ENCODE peak calls at places on chromosomes 1 and 21, in ten cellular contexts. U is BE2C, Q is cardiac muscle cell, D is heart left ventricle, S is neural progenitor cell, E is fibroblast of lung, I is PC-3, H is uterus, L is IMR-90, K is adrenal gland. J is an unnamed sample.

GRCh38 chr1:22101995-22102394 is 40.9 kb downstream of the WNT4 start:
- DNase-seq in S (no peak), K (no peak), L (no peak), E (no peak), I (no peak), Q (no peak), U (no peak), D (no peak), H (no peak), J (no peak)

GRCh38 chr21:33828577-33828976 is 87.0 kb downstream of the ATP5PO start:
- DNase-seq in H (no peak), Q (no peak), L (no peak), U (no peak), S (no peak), E (no peak), D (no peak), K (no peak), I (no peak), J (no peak)

GRCh38 chr1:231165371-231165770 is 3.5 kb downstream of the TRIM67 start:
- DNase-seq in U (no peak), L (peak; percentile 24), E (peak; percentile 34), K (no peak), H (no peak), D (no peak), I (peak; percentile 12), Q (no peak), S (no peak), J (no peak)

GRCh38 chr1:22641247-22641646 is 2.2 kb upstream of the C1QC start:
- DNase-seq in Q (no peak), D (no peak), K (no peak), U (no peak), H (no peak), I (no peak), S (no peak), E (no peak), L (no peak), J (no peak)

GRCh38 chr1:73947009-73947408 is 251.0 kb downstream of the LRRIQ3 start:
- DNase-seq in L (no peak), U (no peak), Q (no peak), E (no peak), I (no peak), H (no peak), S (no peak), D (no peak), K (no peak), J (no peak)

GRCh38 chr1:19390901-19391595 is 78.9 kb downstream of the SLC66A1 start:
- DNase-seq in I (peak; percentile 55), L (peak; percentile 80), H (peak; percentile 73), S (peak; percentile 54), K (peak; percentile 75), D (peak; percentile 59), E (peak; percentile 85), U (no peak), Q (peak; percentile 32), J (peak; percentile 66)

GRCh38 chr1:39406533-39407478 is 84.6 kb upstream of the BMP8A start:
- DNase-seq in K (no peak), E (peak; percentile 86), H (no peak), I (no peak), S (peak; percentile 39), D (no peak), Q (no peak), U (no peak), L (peak; percentile 70), J (no peak)

GRCh38 chr1:110555807-110556470 is 37.0 kb upstream of the KCNA10 start:
- DNase-seq in D (peak; percentile 80), H (peak; percentile 22), E (no peak), L (no peak), U (peak; percentile 62), I (no peak), K (peak; percentile 43), S (no peak), Q (no peak), J (peak; percentile 30)

GRCh38 chr1:169236143-169236542 is 129.7 kb downstream of the ATP1B1 start:
- DNase-seq in Q (no peak), D (no peak), E (peak; percentile 49), I (no peak), K (peak; percentile 27), U (no peak), H (no peak), L (peak; percentile 20), S (no peak), J (no peak)

GRCh38 chr1:176382163-176382562 is 80.8 kb upstream of the PAPPA2 start:
- DNase-seq in D (no peak), H (no peak), U (no peak), I (no peak), S (no peak), L (no peak), E (no peak), Q (no peak), K (no peak), J (no peak)
- H3K4me1 ChIP-seq in D (no peaks in the 10 kb centered on the region), H (no peaks in the 10 kb centered on the region), U (no peaks in the 10 kb centered on the region), I (no peaks in the 10 kb centered on the region), S (no peaks in the 10 kb centered on the region), L (no peaks in the 10 kb centered on the region), E (no peaks in the 10 kb centered on the region), Q (peaks cover 9% of the 10 kb centered on the region), K (no peaks in the 10 kb centered on the region), J (no peaks in the 10 kb centered on the region)

GRCh38 chr1:151947140-151947539 is 37.8 kb upstream of the THEM4 start:
- DNase-seq in I (peak; percentile 56), D (no peak), S (no peak), E (no peak), K (no peak), L (no peak), U (no peak), H (no peak), Q (no peak), J (no peak)

GRCh38 chr1:151944859-151945575 is 35.7 kb upstream of the THEM4 start:
- DNase-seq in K (no peak), L (no peak), Q (no peak), H (no peak), U (no peak), S (no peak), E (no peak), D (no peak), I (no peak), J (no peak)

GRCh38 chr1:151946366-151946764 is 37.1 kb upstream of the THEM4 start:
- DNase-seq in L (no peak), I (peak; percentile 97), Q (no peak), H (no peak), S (no peak), D (no peak), K (no peak), E (peak; percentile 54), U (no peak), J (no peak)

GRCh38 chr1:151944110-151944858 is 35.0 kb upstream of the THEM4 start:
- DNase-seq in D (peak; percentile 74), Q (no peak), K (peak; percentile 69), I (no peak), U (no peak), E (no peak), S (no peak), L (no peak), H (no peak), J (no peak)

GRCh38 chr1:151945725-151946365 is 36.5 kb upstream of the THEM4 start:
- DNase-seq in L (peak; percentile 94), Q (no peak), K (peak; percentile 93), H (peak; percentile 85), S (peak; percentile 16), E (peak; percentile 93), D (peak; percentile 94), U (peak; percentile 81), I (peak; percentile 100), J (peak; percentile 78)
- TF ChIP-seq CTCF in L (no peak), Q (no peak), K (peak; percentile 16), H (no peak), S (no peak), E (no peak), D (no peak), U (no peak), I (no peak), J (no peak)

GRCh38 chr21:45408811-45409261 is 3.9 kb downstream of the COL18A1 start:
- DNase-seq in U (no peak), Q (no peak), K (peak; percentile 15), H (no peak), D (peak; percentile 57), S (no peak), E (no peak), I (no peak), L (no peak), J (peak; percentile 31)

GRCh38 chr21:45408271-45408791 is 3.4 kb downstream of the COL18A1 start:
- DNase-seq in E (no peak), I (no peak), U (no peak), K (peak; percentile 9), Q (no peak), L (no peak), S (no peak), H (no peak), D (peak; percentile 29), J (no peak)

GRCh38 chr21:45410865-45411809 is 6.2 kb downstream of the COL18A1 start:
- DNase-seq in L (no peak), K (no peak), I (no peak), E (no peak), U (peak; percentile 73), S (no peak), D (peak; percentile 88), H (no peak), Q (peak; percentile 95), J (peak; percentile 53)

GRCh38 chr21:45410151-45410864 is 5.3 kb downstream of the COL18A1 start:
- DNase-seq in I (no peak), E (peak; percentile 45), D (peak; percentile 43), U (no peak), Q (peak; percentile 75), S (no peak), K (peak; percentile 10), L (no peak), H (no peak), J (no peak)

GRCh38 chr21:45409466-45410150 is 4.6 kb downstream of the COL18A1 start:
- DNase-seq in H (no peak), E (peak; percentile 40), L (no peak), K (peak; percentile 68), U (no peak), D (peak; percentile 80), Q (no peak), S (no peak), I (no peak), J (peak; percentile 48)
- H3K4me1 ChIP-seq in H (peaks cover 15% of the 10 kb centered on the region), E (no peaks in the 10 kb centered on the region), L (peaks cover 18% of the 10 kb centered on the region), K (peaks cover 11% of the 10 kb centered on the region), U (peaks cover 4% of the 10 kb centered on the region), D (peaks cover 55% of the 10 kb centered on the region), Q (peaks cover 79% of the 10 kb centered on the region), S (peaks cover 60% of the 10 kb centered on the region), I (peaks cover 27% of the 10 kb centered on the region), J (peaks cover 7% of the 10 kb centered on the region)

GRCh38 chr1:206796984-206797402 is 24.7 kb upstream of the IL10 start:
- DNase-seq in I (no peak), Q (no peak), S (no peak), D (no peak), K (no peak), U (no peak), E (no peak), L (no peak), H (no peak), J (no peak)

GRCh38 chr1:206799311-206799710 is 27.0 kb upstream of the IL10 start:
- DNase-seq in I (no peak), D (no peak), Q (no peak), E (peak; percentile 28), H (no peak), S (no peak), L (no peak), U (no peak), K (no peak), J (no peak)

GRCh38 chr1:206798384-206798996 is 26.2 kb upstream of the IL10 start:
- DNase-seq in H (no peak), D (no peak), Q (no peak), E (no peak), L (no peak), U (no peak), K (no peak), I (no peak), S (no peak), J (no peak)

GRCh38 chr1:206800411-206800810 is 28.1 kb upstream of the IL10 start:
- DNase-seq in E (peak; percentile 20), D (no peak), S (no peak), L (no peak), I (no peak), K (no peak), Q (no peak), U (no peak), H (no peak), J (no peak)

GRCh38 chr1:206797534-206798383 is 25.5 kb upstream of the IL10 start:
- DNase-seq in D (no peak), H (no peak), E (no peak), L (no peak), I (peak; percentile 40), U (peak; percentile 37), Q (peak; percentile 39), S (peak; percentile 65), K (peak; percentile 36), J (peak; percentile 52)
- TF ChIP-seq CTCF in D (peak; percentile 32), H (peak; percentile 8), E (peak; percentile 44), L (peak; percentile 25), I (peak; percentile 90), U (peak; percentile 73), Q (peak; percentile 65), S (peak; percentile 77), K (no peak), J (peak; percentile 27)

J was measured in mucosa of descending colon.